ENCODE peak calls at places on chromosomes 4 and X, in ten cellular contexts. W, C, R, B, T, I, J, H, U and Y are unnamed samples.

GRCh38 chr4:112147697-112148096 is 2.4 kb downstream of the FAM241A start:
- DNase-seq in C (no peak), W (no peak), H (peak; percentile 49), R (no peak), B (no peak), T (no peak), J (no peak), U (no peak), I (no peak), Y (no peak)

GRCh38 chr4:101346562-101347266 is 612 bp downstream of the PPP3CA start:
- DNase-seq in T (peak; percentile 57), C (peak; percentile 79), B (peak; percentile 58), W (peak; percentile 74), I (peak; percentile 53), R (peak; percentile 92), U (peak; percentile 65), J (peak; percentile 50), H (peak; percentile 82), Y (peak; percentile 72)

GRCh38 chr4:152165146-152165545 is 370.7 kb downstream of the FBXW7 start:
- DNase-seq in W (no peak), B (no peak), U (no peak), I (no peak), H (no peak), J (no peak), C (no peak), R (no peak), T (no peak), Y (no peak)

GRCh38 chr4:138666366-138666765 is 349.2 kb upstream of the NOCT start:
- DNase-seq in U (no peak), H (no peak), R (no peak), B (no peak), C (no peak), T (no peak), J (no peak), I (no peak), W (no peak), Y (no peak)

GRCh38 chr4:73918058-73918457 is 48.9 kb downstream of the CXCL1 start:
- DNase-seq in W (no peak), I (no peak), J (no peak), T (no peak), H (no peak), U (no peak), B (no peak), C (no peak), R (no peak), Y (no peak)

GRCh38 chr4:137635108-137635507 is 102.8 kb upstream of the PCDH18 start:
- DNase-seq in J (no peak), R (no peak), H (peak; percentile 83), W (no peak), C (no peak), B (peak; percentile 18), U (no peak), I (no peak), T (no peak), Y (no peak)

GRCh38 chrX:103151799-103152198 is 58.9 kb upstream of the NXF3 start:
- DNase-seq in H (no peak), B (no peak), R (no peak), U (no peak), J (no peak), I (no peak), T (no peak), C (no peak), W (no peak), Y (no peak)

GRCh38 chrX:34300871-34301270 is 168.8 kb upstream of the FAM47A start:
- DNase-seq in H (peak; percentile 61), I (peak; percentile 44), C (no peak), T (peak; percentile 2), R (no peak), W (no peak), B (no peak), U (no peak), J (no peak), Y (peak; percentile 4)

GRCh38 chrX:154113729-154114128 is 16.2 kb upstream of the MECP2 start:
- DNase-seq in B (no peak), I (no peak), R (no peak), U (no peak), H (no peak), C (no peak), W (no peak), T (no peak), J (no peak), Y (no peak)

GRCh38 chrX:148593987-148594386 is 93.6 kb downstream of the AFF2 start:
- DNase-seq in H (peak; percentile 8), J (no peak), C (no peak), B (no peak), W (no peak), R (no peak), I (no peak), U (no peak), T (no peak), Y (no peak)

GRCh38 chrX:23246001-23246400 is 88.6 kb upstream of the PTCHD1 start:
- DNase-seq in T (no peak), H (no peak), J (no peak), C (no peak), I (no peak), B (no peak), U (no peak), W (no peak), R (no peak), Y (no peak)

GRCh38 chr4:85489273-85489672 is 14.3 kb downstream of the ARHGAP24 start:
- DNase-seq in R (no peak), I (no peak), U (no peak), B (no peak), J (no peak), C (no peak), W (no peak), H (peak; percentile 48), T (no peak), Y (no peak)

GRCh38 chrX:15349046-15349445 is 13.7 kb upstream of the PIGA start:
- DNase-seq in T (peak; percentile 46), I (peak; percentile 69), H (peak; percentile 79), W (peak; percentile 13), C (no peak), J (no peak), U (peak; percentile 31), R (no peak), B (peak; percentile 44), Y (peak; percentile 17)

GRCh38 chr4:105714932-105715331 is 6.3 kb downstream of the GSTCD start:
- DNase-seq in U (no peak), R (no peak), H (peak; percentile 5), W (no peak), T (no peak), B (no peak), I (no peak), C (no peak), J (no peak), Y (no peak)

GRCh38 chr4:166435449-166435848 is 562.4 kb downstream of the TLL1 start:
- DNase-seq in I (no peak), T (no peak), W (no peak), H (peak; percentile 77), R (no peak), U (no peak), B (no peak), J (no peak), C (no peak), Y (no peak)

GRCh38 chrX:124344246-124344645 is 2.1 kb upstream of the SH2D1A start:
- DNase-seq in I (no peak), C (no peak), H (no peak), U (no peak), T (no peak), J (no peak), B (no peak), W (no peak), R (no peak), Y (no peak)
- H3K4me1 ChIP-seq in I (peaks cover 14% of the 10 kb centered on the region), C (no peaks in the 10 kb centered on the region), H (no peaks in the 10 kb centered on the region), U (no peaks in the 10 kb centered on the region), T (peaks cover 2% of the 10 kb centered on the region), J (peaks cover 6% of the 10 kb centered on the region), B (no peaks in the 10 kb centered on the region), W (peaks cover 39% of the 10 kb centered on the region), R (no peaks in the 10 kb centered on the region), Y (peaks cover 56% of the 10 kb centered on the region)

DNA sequence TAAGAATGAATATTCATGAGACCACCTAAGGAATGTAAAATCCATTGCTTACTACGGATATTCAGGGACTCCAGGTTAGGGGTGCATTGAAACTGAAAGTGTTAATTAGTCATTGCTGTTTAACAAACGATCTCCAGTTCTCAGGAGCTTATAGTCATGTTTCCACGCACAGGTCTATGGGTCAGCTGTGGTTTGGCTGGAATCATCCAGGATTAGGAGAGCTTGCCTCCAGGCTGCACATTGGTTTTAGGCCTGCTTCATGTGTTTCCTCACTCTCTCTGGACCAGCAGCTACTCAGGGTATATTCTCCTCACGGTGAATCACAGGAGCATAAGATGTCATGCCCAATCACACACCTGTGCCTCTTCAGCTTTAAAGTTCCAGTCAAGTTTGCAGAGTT is 98.9 kb downstream of the ATXN3L start:
- DNase-seq in J (no peak), B (no peak), I (no peak), H (peak; percentile 44), W (no peak), T (no peak), R (no peak), U (no peak), C (no peak), Y (no peak)
- H3K27ac ChIP-seq in J (no peak overlapping the region), B (no peak overlapping the region), I (no peak overlapping the region), H (no peak overlapping the region), W (no peak overlapping the region), T (no peak overlapping the region), R (no peak overlapping the region), U (no peak overlapping the region), C (no peak overlapping the region), Y (no peak overlapping the region)

GRCh38 chr4:128565054-128565453 is 244.4 kb upstream of the JADE1 start:
- DNase-seq in B (no peak), T (no peak), U (no peak), R (no peak), J (no peak), H (no peak), I (no peak), W (no peak), C (no peak), Y (no peak)
- H3K4me1 ChIP-seq in B (peaks cover 11% of the 10 kb centered on the region), T (peaks cover 3% of the 10 kb centered on the region), U (peaks cover 4% of the 10 kb centered on the region), R (no peaks in the 10 kb centered on the region), J (no peaks in the 10 kb centered on the region), H (no peaks in the 10 kb centered on the region), I (peaks cover 2% of the 10 kb centered on the region), W (no peaks in the 10 kb centered on the region), C (peaks cover 4% of the 10 kb centered on the region), Y (no peaks in the 10 kb centered on the region)

DNA sequence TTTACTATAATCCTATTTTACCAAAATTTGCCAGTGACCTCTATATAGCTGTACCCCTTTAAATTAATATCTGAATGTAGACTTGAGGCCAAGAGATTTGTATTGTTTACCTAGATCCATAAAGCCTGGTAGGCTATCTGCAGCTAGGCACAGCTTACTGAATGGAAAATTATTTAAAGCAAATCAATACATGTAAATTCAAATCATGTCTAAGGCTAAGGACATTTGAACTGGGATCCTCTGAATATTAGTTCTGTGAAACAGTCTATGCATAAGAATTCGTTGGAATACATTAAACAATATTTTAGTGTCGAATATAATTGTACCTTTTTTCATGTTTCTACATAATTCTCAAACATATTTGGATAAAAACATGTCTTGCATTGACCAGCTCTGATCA is 1.6 kb downstream of the UGT2A3 start:
- DNase-seq in T (no peak), R (no peak), C (no peak), I (no peak), U (no peak), J (no peak), W (no peak), B (no peak), H (no peak), Y (no peak)
- H3K27ac ChIP-seq in T (no peak overlapping the region), R (no peak overlapping the region), C (no peak overlapping the region), I (no peak overlapping the region), U (no peak overlapping the region), J (no peak overlapping the region), W (no peak overlapping the region), B (no peak overlapping the region), H (no peak overlapping the region), Y (no peak overlapping the region)

GRCh38 chrX:43627147-43627546 is 29.0 kb upstream of the MAOA start:
- DNase-seq in H (no peak), W (no peak), U (no peak), C (no peak), R (no peak), J (no peak), B (no peak), T (no peak), I (no peak), Y (no peak)
- H3K4me1 ChIP-seq in H (no peaks in the 10 kb centered on the region), W (no peaks in the 10 kb centered on the region), U (peaks cover 3% of the 10 kb centered on the region), C (no peaks in the 10 kb centered on the region), R (no peaks in the 10 kb centered on the region), J (no peaks in the 10 kb centered on the region), B (no peaks in the 10 kb centered on the region), T (no peaks in the 10 kb centered on the region), I (no peaks in the 10 kb centered on the region), Y (no peaks in the 10 kb centered on the region)